ENCODE peak calls at places on chromosomes 7 and 10, in six cellular contexts. V is A549, S is type B pancreatic cell, M is cardiac fibroblast, Z is BJ, N is neural progenitor cell. L is an unnamed sample.

GRCh38 chr10:12482586-12482985 is 133.2 kb downstream of the CAMK1D start:
- DNase-seq in V (no peak), S (no peak), M (no peak), Z (no peak), N (peak), L (no peak)

GRCh38 chr10:55704950-55705349 is 656.1 kb downstream of the ZWINT start:
- DNase-seq in V (no peak), S (no peak), M (no peak), Z (no peak), N (no peak), L (no peak)

GRCh38 chr10:21510218-21511070 is 15.0 kb downstream of the SKIDA1 start:
- DNase-seq in V (no peak), S (no peak), M (peak), Z (no peak), N (peak), L (no peak)

GRCh38 chr7:139730746-139731612 is 46.8 kb downstream of the HIPK2 start:
- DNase-seq in V (no peak), S (no peak), M (peak), Z (no peak), N (peak), L (no peak)

GRCh38 chr7:69599211-69599878 is 1.1 kb downstream of the AUTS2 start:
- DNase-seq in V (peak), S (peak), M (no peak), Z (no peak), N (peak), L (no peak)

GRCh38 chr7:136163333-136163732 is 186.2 kb upstream of the MTPN start:
- DNase-seq in V (no peak), S (no peak), M (no peak), Z (no peak), N (no peak), L (no peak)

GRCh38 chr7:11625669-11626068 is 206.3 kb downstream of the THSD7A start:
- DNase-seq in V (no peak), S (no peak), M (peak), Z (no peak), N (no peak), L (no peak)

GRCh38 chr7:29995652-29996051 is 6.1 kb upstream of the SCRN1 start:
- DNase-seq in V (no peak), S (no peak), M (no peak), Z (no peak), N (no peak), L (no peak)

GRCh38 chr10:114729103-114729659 is 71.1 kb upstream of the ABLIM1 start:
- DNase-seq in V (no peak), S (no peak), M (no peak), Z (no peak), N (no peak), L (no peak)

GRCh38 chr7:99557940-99558305 is 519 bp upstream of the ZNF655 start:
- DNase-seq in V (no peak), S (peak), M (peak), Z (no peak), N (no peak), L (no peak)

GRCh38 chr7:71618281-71618680 is 486.3 kb downstream of the GALNT17 start:
- DNase-seq in V (no peak), S (no peak), M (no peak), Z (no peak), N (no peak), L (no peak)

GRCh38 chr7:4015371-4015770 is 666.7 kb upstream of the FOXK1 start:
- DNase-seq in V (no peak), S (no peak), M (no peak), Z (no peak), N (no peak), L (no peak)

DNA sequence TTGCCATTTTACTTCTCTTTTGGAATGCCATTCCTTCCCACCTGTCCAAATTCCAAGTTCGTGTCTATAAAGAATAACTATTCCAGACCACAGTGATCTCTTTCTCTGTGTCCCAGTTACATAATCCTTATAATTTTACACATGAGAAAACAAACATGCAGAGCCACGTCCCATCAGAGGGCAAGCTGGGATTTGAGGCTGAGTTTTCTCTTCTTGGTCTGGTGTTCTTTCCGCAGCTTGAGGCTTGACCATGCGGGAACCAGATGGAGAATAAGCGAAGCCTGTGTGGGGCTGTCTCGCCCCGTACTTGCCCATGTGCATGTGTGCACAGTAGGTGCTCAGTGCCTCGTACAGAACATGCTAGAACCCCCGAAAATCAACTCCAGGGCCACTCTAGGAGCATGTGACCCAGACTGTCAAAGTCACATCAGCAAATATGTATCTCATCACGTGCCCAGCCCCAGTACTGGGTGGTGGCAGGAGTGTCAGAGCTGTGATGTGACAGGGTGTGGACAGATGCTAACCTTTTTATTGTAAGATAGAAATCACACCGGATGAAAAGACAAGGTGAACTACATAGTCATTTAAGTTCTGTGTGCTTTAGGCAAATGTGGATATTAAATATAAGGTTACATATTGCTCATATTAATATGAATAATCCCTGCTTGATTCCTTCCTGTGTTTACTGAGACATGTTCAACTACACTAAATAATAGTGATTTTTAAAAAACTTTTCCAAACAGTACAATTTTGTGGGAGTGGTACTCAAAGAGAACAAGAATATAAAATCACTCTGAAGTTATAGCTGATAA is 3.2 kb downstream of the INSIG1 start:
- DNase-seq in V (no peak), S (no peak), M (no peak), Z (no peak), N (no peak), L (no peak)
- TF ChIP-seq CTCF in V (no peak), S (no peak), M (no peak), Z (no peak), N (no peak), L (no peak)

GRCh38 chr7:142872106-142872675 is 13.4 kb downstream of the TRPV6 start:
- DNase-seq in V (no peak), S (no peak), M (no peak), Z (no peak), N (no peak), L (no peak)

GRCh38 chr7:142874409-142874808 is 11.1 kb downstream of the TRPV6 start:
- DNase-seq in V (no peak), S (no peak), M (no peak), Z (no peak), N (no peak), L (no peak)

GRCh38 chr7:142873871-142874270 is 11.7 kb downstream of the TRPV6 start:
- DNase-seq in V (no peak), S (no peak), M (no peak), Z (no peak), N (no peak), L (no peak)

GRCh38 chr7:142874837-142875236 is 10.7 kb downstream of the TRPV6 start:
- DNase-seq in V (no peak), S (no peak), M (no peak), Z (no peak), N (no peak), L (no peak)

DNA sequence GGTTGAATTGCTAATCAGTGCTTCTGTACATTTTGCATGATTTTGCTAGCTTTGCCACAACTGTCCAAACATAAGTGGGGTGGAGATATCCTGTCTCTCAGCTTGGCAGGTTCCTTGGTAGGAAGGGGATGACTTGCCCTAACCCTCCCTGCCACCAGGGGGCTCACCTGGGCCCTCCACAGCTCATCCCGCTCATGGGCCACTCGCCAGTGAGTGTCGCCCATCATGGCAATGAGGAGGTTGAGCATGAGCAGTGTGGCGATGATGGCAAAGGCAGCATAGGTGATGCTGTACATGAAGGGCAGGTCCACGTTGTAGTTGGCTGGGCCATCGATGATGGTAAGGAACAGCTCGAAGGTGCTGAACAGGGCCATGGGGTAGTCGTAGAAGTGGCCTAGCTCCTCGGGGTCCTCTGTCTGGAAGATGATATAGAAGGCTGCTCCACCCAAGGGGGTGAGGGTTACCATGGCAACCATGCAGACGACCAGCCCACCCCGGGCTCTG is 12.2 kb downstream of the TRPV6 start:
- DNase-seq in V (peak), S (no peak), M (peak), Z (no peak), N (peak), L (no peak)
- TF ChIP-seq CTCF in V (no peak), S (peak), M (peak), Z (peak), N (peak), L (peak)

GRCh38 chr10:102596506-102596971 is 47.7 kb upstream of the TRIM8 start:
- DNase-seq in V (peak), S (no peak), M (peak), Z (no peak), N (peak), L (no peak)

GRCh38 chr10:102593804-102594079 is 50.5 kb upstream of the TRIM8 start:
- DNase-seq in V (no peak), S (no peak), M (no peak), Z (no peak), N (no peak), L (no peak)

GRCh38 chr10:102597131-102597891 is 47.0 kb upstream of the TRIM8 start:
- DNase-seq in V (no peak), S (no peak), M (peak), Z (no peak), N (no peak), L (no peak)

GRCh38 chr10:102595914-102596313 is 48.4 kb upstream of the TRIM8 start:
- DNase-seq in V (no peak), S (no peak), M (no peak), Z (no peak), N (no peak), L (no peak)

GRCh38 chr10:102595293-102595692 is 49.0 kb upstream of the TRIM8 start:
- DNase-seq in V (no peak), S (no peak), M (no peak), Z (no peak), N (no peak), L (no peak)
- TF ChIP-seq CTCF in V (no peak), S (no peak), M (no peak), Z (no peak), N (no peak), L (no peak)

DNA sequence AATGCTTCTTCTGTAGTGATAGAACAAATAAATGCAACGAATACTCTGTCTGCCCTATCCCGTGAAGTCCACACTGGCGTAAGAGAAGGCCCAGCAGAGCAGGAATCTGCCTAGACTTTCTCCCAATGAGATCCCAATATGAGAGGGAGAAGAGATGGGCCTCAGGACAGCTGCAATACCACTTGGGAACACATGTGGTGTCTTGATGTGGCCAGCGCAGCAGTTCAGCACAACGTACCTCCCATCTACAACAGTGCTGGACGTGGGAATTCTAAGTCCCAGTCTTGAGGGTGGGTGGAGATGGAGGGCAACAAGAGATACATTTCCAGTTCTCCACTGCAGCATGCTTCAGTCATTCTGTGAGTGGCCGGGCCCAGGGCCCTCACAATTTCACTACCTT is 45.8 kb downstream of the FIGNL1 start:
- DNase-seq in V (no peak), S (no peak), M (no peak), Z (no peak), N (no peak), L (no peak)
- TF ChIP-seq CTCF in V (no peak), S (no peak), M (no peak), Z (peak), N (peak), L (no peak)

GRCh38 chr10:14302035-14302434 is 28.7 kb downstream of the FRMD4A start:
- DNase-seq in V (no peak), S (no peak), M (peak), Z (no peak), N (peak), L (no peak)
- TF ChIP-seq CTCF in V (no peak), S (peak), M (peak), Z (peak), N (peak), L (peak)

DNA sequence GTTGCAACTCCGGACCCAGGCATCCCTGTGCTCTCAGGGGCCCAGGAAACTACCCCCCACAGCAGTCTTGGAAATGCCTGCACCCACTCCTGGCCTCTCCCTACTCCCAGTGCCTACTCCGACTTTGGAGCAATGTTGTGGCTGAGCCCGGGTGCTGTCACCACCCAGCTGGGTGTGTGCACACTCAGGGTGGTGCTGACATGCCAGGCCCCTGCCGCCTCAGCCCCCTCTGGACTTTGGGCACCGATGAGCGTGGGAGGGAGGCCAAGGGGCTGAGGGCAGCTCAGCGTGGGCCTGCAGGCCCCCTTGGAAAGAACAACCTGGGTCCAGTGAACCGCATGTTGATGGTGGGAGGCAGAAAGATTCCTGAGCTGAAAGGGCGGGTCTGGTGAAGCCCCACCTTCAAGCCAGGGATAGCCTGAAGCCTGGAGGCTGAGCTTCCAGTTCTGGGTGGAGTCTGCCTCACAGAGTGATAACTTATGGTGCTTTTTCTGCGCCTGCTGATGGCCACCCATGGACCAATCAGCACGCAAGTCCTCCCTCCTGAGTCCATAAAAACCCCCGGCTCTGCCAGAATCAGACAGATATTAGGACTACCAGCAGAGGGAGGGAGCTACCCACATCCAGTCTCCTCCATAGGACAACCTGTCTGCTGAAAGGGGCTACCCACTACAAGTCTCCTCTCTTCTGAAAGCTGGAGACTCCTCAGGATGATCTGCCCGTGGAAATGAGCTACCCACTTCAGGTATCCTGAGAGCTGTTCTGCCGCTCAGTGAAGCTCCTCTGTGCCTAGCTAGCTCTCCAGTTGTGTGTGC is 380.4 kb upstream of the SORCS1 start:
- DNase-seq in V (no peak), S (no peak), M (no peak), Z (no peak), N (no peak), L (no peak)
- TF ChIP-seq CTCF in V (no peak), S (no peak), M (no peak), Z (no peak), N (no peak), L (no peak)

GRCh38 chr7:23450518-23450917 is 19.8 kb downstream of the IGF2BP3 start:
- DNase-seq in V (no peak), S (no peak), M (no peak), Z (no peak), N (no peak), L (no peak)

GRCh38 chr7:23458044-23458443 is 12.2 kb downstream of the IGF2BP3 start:
- DNase-seq in V (no peak), S (no peak), M (no peak), Z (no peak), N (no peak), L (no peak)

GRCh38 chr7:23454880-23455526 is 15.3 kb downstream of the IGF2BP3 start:
- DNase-seq in V (no peak), S (no peak), M (no peak), Z (no peak), N (no peak), L (no peak)

DNA sequence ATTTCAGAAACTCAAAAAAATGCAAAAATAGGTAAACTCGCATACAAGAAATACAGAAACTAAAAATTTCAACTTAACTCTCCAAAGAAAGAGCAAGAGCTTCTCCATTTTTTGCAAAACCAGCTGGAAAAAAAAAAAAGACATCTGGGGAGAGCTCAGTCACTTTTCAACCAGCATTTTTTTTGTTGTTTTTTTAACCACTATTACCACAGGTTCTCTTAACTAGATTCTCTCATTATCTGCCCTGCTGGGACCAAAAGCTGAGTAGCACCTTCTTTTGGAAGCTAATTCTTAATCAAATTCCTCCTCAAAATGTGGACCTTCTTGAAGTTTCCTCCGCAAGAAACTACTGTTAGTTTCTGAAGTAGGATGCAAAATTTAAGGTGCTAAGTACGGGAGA is 14.2 kb downstream of the IGF2BP3 start:
- DNase-seq in V (no peak), S (no peak), M (no peak), Z (no peak), N (no peak), L (no peak)
- TF ChIP-seq CTCF in V (no peak), S (no peak), M (no peak), Z (no peak), N (no peak), L (no peak)

DNA sequence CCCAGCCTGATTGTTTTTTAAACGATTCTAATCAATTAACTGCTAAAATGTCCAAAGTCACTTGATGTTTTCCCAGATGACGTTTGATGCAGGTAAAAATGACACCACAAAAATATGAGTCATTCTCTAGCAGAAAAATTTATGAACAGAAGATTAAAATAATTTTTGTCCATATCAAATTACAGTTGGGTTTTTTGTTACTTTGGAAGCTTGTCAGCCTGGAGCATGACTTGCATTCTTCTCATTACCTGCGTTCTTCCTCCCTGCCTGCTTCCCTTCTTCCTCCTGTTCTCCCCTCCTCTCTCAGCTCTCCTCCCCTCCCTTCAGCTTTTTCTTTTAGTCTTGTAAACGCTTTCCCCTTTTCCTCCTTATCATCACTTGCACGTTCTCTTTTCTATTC is 18.7 kb downstream of the IL15RA start:
- DNase-seq in V (no peak), S (no peak), M (no peak), Z (no peak), N (no peak), L (no peak)
- TF ChIP-seq CTCF in V (no peak), S (no peak), M (no peak), Z (no peak), N (no peak), L (no peak)

GRCh38 chr10:79068562-79069324 is at the start of gene ZMIZ1:
- DNase-seq in V (peak), S (peak), M (peak), Z (peak), N (peak), L (peak)

GRCh38 chr10:79066460-79067240 is 2.1 kb upstream of the ZMIZ1 start:
- DNase-seq in V (peak), S (no peak), M (peak), Z (no peak), N (peak), L (no peak)

GRCh38 chr10:79065853-79066252 is 2.9 kb upstream of the ZMIZ1 start:
- DNase-seq in V (no peak), S (no peak), M (no peak), Z (no peak), N (no peak), L (no peak)

GRCh38 chr10:79068203-79068561 is 584 bp upstream of the ZMIZ1 start:
- DNase-seq in V (peak), S (no peak), M (peak), Z (no peak), N (no peak), L (no peak)

GRCh38 chr10:79067241-79068202 is 1.2 kb upstream of the ZMIZ1 start:
- DNase-seq in V (peak), S (peak), M (peak), Z (no peak), N (peak), L (peak)
- TF ChIP-seq CTCF in V (no peak), S (no peak), M (no peak), Z (peak), N (peak), L (peak)

L was measured in AG09319.